ENCODE peak calls at places on chromosome 9, in four cellular contexts. One of them, this sample, is unnamed. For H3K4me1, the result is how much of the 10 kb centered on the place peaks cover.

GRCh38 chr9:131545786-131546335 is 538 bp downstream of the PRRT1B start:
- DNase-seq in HCT116: no peak
- DNase-seq in spleen: no peak
- DNase-seq in SK-N-SH: peak
- DNase-seq in this sample: no peak

GRCh38 chr9:95920024-95920423 is 44.5 kb downstream of the ERCC6L2 start:
- DNase-seq in SK-N-SH: no peak
- DNase-seq in HCT116: no peak
- DNase-seq in spleen: no peak
- DNase-seq in this sample: no peak

GRCh38 chr9:124110307-124110915 is 98.8 kb downstream of the LHX2 start:
- DNase-seq in spleen: no peak
- DNase-seq in SK-N-SH: no peak
- DNase-seq in HCT116: no peak
- DNase-seq in this sample: no peak

GRCh38 chr9:75903785-75904360 is 13.4 kb downstream of the PCSK5 start:
- DNase-seq in spleen: no peak
- DNase-seq in SK-N-SH: no peak
- DNase-seq in HCT116: peak
- DNase-seq in this sample: no peak

GRCh38 chr9:94950040-94950732 is 223.7 kb downstream of the AOPEP start:
- DNase-seq in spleen: no peak
- DNase-seq in SK-N-SH: no peak
- DNase-seq in HCT116: no peak
- DNase-seq in this sample: no peak

GRCh38 chr9:130663258-130664171 is 879 bp upstream of the PRDM12 start:
- DNase-seq in spleen: no peak
- DNase-seq in SK-N-SH: peak
- DNase-seq in HCT116: no peak
- DNase-seq in this sample: no peak

GRCh38 chr9:126475933-126476555 is 137.7 kb upstream of the LMX1B start:
- DNase-seq in spleen: no peak
- DNase-seq in SK-N-SH: no peak
- DNase-seq in HCT116: no peak
- DNase-seq in this sample: no peak

GRCh38 chr9:71681708-71682268 is 86.5 kb downstream of the CEMIP2 start:
- DNase-seq in spleen: no peak
- DNase-seq in SK-N-SH: no peak
- DNase-seq in HCT116: peak
- DNase-seq in this sample: no peak

GRCh38 chr9:112249277-112249676 is 74.2 kb upstream of the SUSD1 start:
- DNase-seq in SK-N-SH: no peak
- DNase-seq in spleen: no peak
- DNase-seq in HCT116: no peak
- DNase-seq in this sample: no peak

GRCh38 chr9:75235632-75236031 is 147.3 kb downstream of the OSTF1 start:
- DNase-seq in spleen: no peak
- DNase-seq in SK-N-SH: no peak
- DNase-seq in HCT116: no peak
- DNase-seq in this sample: no peak

GRCh38 chr9:109865521-109865920 is 85.5 kb downstream of the PALM2AKAP2 start:
- DNase-seq in spleen: no peak
- DNase-seq in SK-N-SH: no peak
- DNase-seq in HCT116: no peak
- DNase-seq in this sample: no peak

GRCh38 chr9:119368681-119369581 is at the start of gene BRINP1:
- DNase-seq in spleen: no peak
- DNase-seq in SK-N-SH: peak
- DNase-seq in HCT116: no peak
- DNase-seq in this sample: no peak

GRCh38 chr9:99954108-99954507 is 47.7 kb downstream of the STX17 start:
- DNase-seq in HCT116: no peak
- DNase-seq in SK-N-SH: no peak
- DNase-seq in spleen: no peak
- DNase-seq in this sample: no peak

GRCh38 chr9:135978650-135979461 is 17.7 kb upstream of the UBAC1 start:
- DNase-seq in spleen: no peak
- DNase-seq in SK-N-SH: peak
- DNase-seq in HCT116: no peak
- DNase-seq in this sample: no peak

GRCh38 chr9:131484560-131485185 is 18.0 kb upstream of the POMT1 start:
- DNase-seq in HCT116: no peak
- DNase-seq in SK-N-SH: no peak
- DNase-seq in spleen: peak
- DNase-seq in this sample: no peak

GRCh38 chr9:28620011-28620410 is 1046.7 kb upstream of the C9orf72 start:
- DNase-seq in SK-N-SH: no peak
- DNase-seq in spleen: no peak
- DNase-seq in HCT116: no peak
- DNase-seq in this sample: no peak

GRCh38 chr9:38363589-38363925 is 28.9 kb upstream of the ALDH1B1 start:
- DNase-seq in SK-N-SH: no peak
- DNase-seq in HCT116: no peak
- DNase-seq in spleen: no peak
- DNase-seq in this sample: no peak

GRCh38 chr9:36940881-36941280 is 93.2 kb downstream of the PAX5 start:
- DNase-seq in SK-N-SH: no peak
- DNase-seq in spleen: no peak
- DNase-seq in HCT116: no peak
- DNase-seq in this sample: no peak

GRCh38 chr9:113597390-113598241 is 134.1 kb downstream of the RGS3 start:
- DNase-seq in SK-N-SH: no peak
- DNase-seq in HCT116: no peak
- DNase-seq in spleen: peak
- DNase-seq in this sample: no peak

GRCh38 chr9:28951945-28952344 is 1378.7 kb upstream of the C9orf72 start:
- DNase-seq in spleen: no peak
- DNase-seq in SK-N-SH: no peak
- DNase-seq in HCT116: no peak
- DNase-seq in this sample: no peak

GRCh38 chr9:133173056-133173455 is 9.3 kb upstream of the GBGT1 start:
- DNase-seq in SK-N-SH: no peak
- DNase-seq in HCT116: no peak
- DNase-seq in spleen: peak
- DNase-seq in this sample: no peak

GRCh38 chr9:33375238-33375840 is 27.0 kb downstream of the AQP7 start:
- DNase-seq in spleen: peak
- DNase-seq in HCT116: peak
- DNase-seq in SK-N-SH: no peak
- DNase-seq in this sample: no peak

GRCh38 chr9:89592963-89593775 is 11.6 kb upstream of the GADD45G start:
- DNase-seq in spleen: no peak
- DNase-seq in HCT116: no peak
- DNase-seq in SK-N-SH: no peak
- DNase-seq in this sample: no peak

GRCh38 chr9:108673386-108673785 is 182.4 kb downstream of the ACTL7B start:
- DNase-seq in spleen: no peak
- DNase-seq in HCT116: no peak
- DNase-seq in SK-N-SH: no peak
- DNase-seq in this sample: no peak

GRCh38 chr9:137198748-137199276 is 1.7 kb downstream of the TPRN start:
- DNase-seq in spleen: no peak
- DNase-seq in SK-N-SH: no peak
- DNase-seq in HCT116: no peak
- DNase-seq in this sample: no peak

GRCh38 chr9:81912135-81912534 is 16.1 kb upstream of the SPATA31D4 start:
- DNase-seq in SK-N-SH: no peak
- DNase-seq in spleen: no peak
- DNase-seq in HCT116: no peak
- DNase-seq in this sample: no peak

GRCh38 chr9:117929873-117930272 is 225.7 kb downstream of the TLR4 start:
- DNase-seq in HCT116: no peak
- DNase-seq in SK-N-SH: no peak
- DNase-seq in spleen: no peak
- DNase-seq in this sample: no peak

GRCh38 chr9:134855900-134856377 is 24.7 kb upstream of the FCN2 start:
- DNase-seq in spleen: no peak
- DNase-seq in HCT116: no peak
- DNase-seq in SK-N-SH: no peak
- DNase-seq in this sample: no peak

GRCh38 chr9:20618361-20618799 is 3.9 kb downstream of the MLLT3 start:
- DNase-seq in spleen: no peak
- DNase-seq in SK-N-SH: no peak
- DNase-seq in HCT116: no peak
- DNase-seq in this sample: no peak

GRCh38 chr9:89497181-89497963 is 541 bp downstream of the SEMA4D start:
- DNase-seq in spleen: peak
- DNase-seq in HCT116: no peak
- DNase-seq in SK-N-SH: peak
- DNase-seq in this sample: no peak

GRCh38 chr9:136921718-136922117 is 22.8 kb downstream of the FBXW5 start:
- DNase-seq in SK-N-SH: no peak
- DNase-seq in HCT116: no peak
- DNase-seq in spleen: no peak
- DNase-seq in this sample: no peak

GRCh38 chr9:34279431-34279830 is 49.6 kb downstream of the KIF24 start:
- DNase-seq in spleen: no peak
- DNase-seq in HCT116: no peak
- DNase-seq in SK-N-SH: peak
- DNase-seq in this sample: no peak

GRCh38 chr9:124377551-124377950 is 37.7 kb downstream of the PSMB7 start:
- DNase-seq in SK-N-SH: no peak
- DNase-seq in HCT116: no peak
- DNase-seq in spleen: no peak
- DNase-seq in this sample: no peak

GRCh38 chr9:68947015-68947414 is 66.9 kb downstream of the PRKACG start:
- DNase-seq in HCT116: no peak
- DNase-seq in SK-N-SH: no peak
- DNase-seq in spleen: no peak
- DNase-seq in this sample: no peak

GRCh38 chr9:115328228-115328627 is 210.3 kb upstream of the TNC start:
- DNase-seq in spleen: no peak
- DNase-seq in HCT116: no peak
- DNase-seq in SK-N-SH: no peak
- DNase-seq in this sample: no peak

GRCh38 chr9:93354451-93354850 is 97.0 kb upstream of the FAM120A start:
- DNase-seq in HCT116: peak
- DNase-seq in SK-N-SH: no peak
- DNase-seq in spleen: no peak
- DNase-seq in this sample: no peak

GRCh38 chr9:36820392-36820861 is 213.6 kb downstream of the PAX5 start:
- DNase-seq in SK-N-SH: no peak
- DNase-seq in spleen: no peak
- DNase-seq in HCT116: no peak
- DNase-seq in this sample: no peak

GRCh38 chr9:8514760-8515159 is 715.2 kb upstream of the DMAC1 start:
- DNase-seq in SK-N-SH: no peak
- DNase-seq in HCT116: no peak
- DNase-seq in spleen: no peak
- DNase-seq in this sample: no peak

GRCh38 chr9:27160636-27161035 is 51.6 kb downstream of the TEK start:
- DNase-seq in spleen: no peak
- DNase-seq in HCT116: no peak
- DNase-seq in SK-N-SH: no peak
- DNase-seq in this sample: no peak

GRCh38 chr9:3760031-3760430 is 234.2 kb upstream of the RFX3 start:
- DNase-seq in SK-N-SH: no peak
- DNase-seq in HCT116: no peak
- DNase-seq in spleen: no peak
- DNase-seq in this sample: no peak
- H3K4me1 ChIP-seq in SK-N-SH: under half
- H3K4me1 ChIP-seq in HCT116: under half
- H3K4me1 ChIP-seq in spleen: under half
- H3K4me1 ChIP-seq in this sample: under half

DNA sequence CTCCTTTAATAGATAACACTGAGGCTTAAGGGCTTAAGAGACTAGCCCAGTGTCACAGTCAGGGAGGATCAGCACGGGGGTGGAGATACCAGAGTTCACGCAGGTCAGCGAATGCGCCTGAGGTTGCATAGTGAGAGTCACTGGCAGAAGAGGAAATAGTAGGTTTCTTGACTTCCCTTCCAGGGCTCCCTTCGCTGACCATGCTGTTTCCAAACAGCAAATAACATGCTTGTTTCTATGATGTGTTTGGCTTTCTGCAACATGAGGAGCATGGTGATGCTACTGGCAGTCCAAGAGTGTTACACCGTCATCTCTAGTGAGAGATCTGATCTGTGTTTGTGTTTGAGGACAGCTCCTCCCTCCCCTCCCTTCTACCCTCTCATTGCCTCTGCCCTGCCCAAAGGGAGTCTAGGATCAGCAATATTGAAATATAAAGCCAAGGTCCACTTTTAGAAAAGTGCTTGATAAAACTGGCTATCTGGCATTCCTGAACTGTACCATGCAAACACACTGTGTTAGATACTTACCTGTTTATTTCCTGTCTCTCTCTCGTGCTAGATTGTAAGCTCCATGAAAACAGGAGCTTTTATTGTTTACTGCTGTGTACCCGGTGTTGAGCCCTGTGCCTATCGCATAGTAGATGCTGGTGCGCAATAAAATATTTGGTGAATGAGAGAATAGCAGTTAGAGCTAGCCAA is 12.3 kb downstream of the TLE4 start:
- DNase-seq in HCT116: no peak
- DNase-seq in SK-N-SH: no peak
- DNase-seq in spleen: peak
- DNase-seq in this sample: no peak
- TF ChIP-seq POLR2AphosphoS5 in HCT116: no peak
- TF ChIP-seq POLR2AphosphoS5 in SK-N-SH: no peak
- TF ChIP-seq POLR2AphosphoS5 in spleen: no peak
- TF ChIP-seq POLR2AphosphoS5 in this sample: no peak

DNA sequence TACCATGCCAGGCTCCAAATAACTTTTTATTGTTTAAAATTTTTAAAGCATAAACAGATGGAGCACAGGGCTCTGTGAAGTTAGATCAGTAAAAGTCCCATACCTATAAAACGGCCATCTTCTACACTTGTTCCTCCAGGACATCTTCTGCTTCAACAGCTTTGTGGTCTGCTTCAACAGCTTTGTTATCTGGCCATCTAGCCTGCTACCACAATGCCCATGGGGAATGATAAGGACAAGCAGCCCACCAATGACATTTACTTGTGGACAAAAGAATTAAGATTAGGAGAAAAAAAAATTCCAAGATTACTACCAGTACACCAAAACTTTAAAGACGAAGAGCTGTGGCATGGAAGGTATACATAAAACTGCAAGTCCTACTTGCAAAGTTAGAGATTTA is 2.2 kb upstream of the VPS13A start:
- DNase-seq in HCT116: no peak
- DNase-seq in SK-N-SH: no peak
- DNase-seq in spleen: no peak
- DNase-seq in this sample: no peak
- H3K4me1 ChIP-seq in HCT116: under half
- H3K4me1 ChIP-seq in SK-N-SH: under half
- H3K4me1 ChIP-seq in spleen: under half
- H3K4me1 ChIP-seq in this sample: under half

DNA sequence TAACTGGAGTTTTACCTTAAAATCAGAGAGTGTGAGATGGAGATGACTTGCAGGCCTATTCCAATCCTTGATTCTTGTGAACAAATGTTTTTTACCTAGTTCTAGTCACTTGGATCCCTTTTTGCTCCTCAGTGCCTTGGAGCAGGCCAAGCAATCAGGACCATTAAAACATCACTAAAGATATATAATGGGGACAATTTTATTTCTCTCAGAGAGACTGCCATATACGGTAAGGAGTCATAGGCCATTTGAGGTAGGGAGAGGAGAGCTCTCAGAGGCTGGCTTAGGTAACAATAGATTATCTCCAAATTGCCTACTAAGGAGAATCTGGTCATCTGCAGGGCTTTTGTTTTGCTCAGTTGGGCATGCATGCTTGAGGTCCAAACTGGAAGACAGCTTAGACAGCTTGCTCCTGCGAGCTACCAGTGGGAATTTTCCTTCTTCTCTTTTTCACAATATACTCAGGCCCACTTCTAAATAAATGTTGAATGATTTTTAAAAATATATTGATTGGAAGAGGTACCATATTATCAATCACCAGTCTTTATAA is 44.0 kb downstream of the FREM1 start:
- DNase-seq in HCT116: no peak
- DNase-seq in SK-N-SH: no peak
- DNase-seq in spleen: no peak
- DNase-seq in this sample: no peak
- TF ChIP-seq POLR2AphosphoS5 in HCT116: no peak
- TF ChIP-seq POLR2AphosphoS5 in SK-N-SH: no peak
- TF ChIP-seq POLR2AphosphoS5 in spleen: no peak
- TF ChIP-seq POLR2AphosphoS5 in this sample: no peak

This sample was measured in Panc1.